ENCODE peak calls at places on chromosomes 4 and X, in six cellular contexts. One of them, this sample, is unnamed.
A peak's percentile ranks its signal among the peaks of the same experiment; 100 is the strongest.

GRCh38 chr4:48409203-48409602 is 67.9 kb downstream of the SLAIN2 start:
- DNase-seq in CD8-positive, alpha-beta T cell: no peak
- DNase-seq in dorsolateral prefrontal cortex: no peak
- DNase-seq in SJSA1: no peak
- DNase-seq in cardiac fibroblast: peak; percentile 26
- DNase-seq in neuronal stem cell: no peak
- DNase-seq in this sample: no peak

GRCh38 chrX:24235084-24235710 is 78.7 kb downstream of the SUPT20HL2 start:
- DNase-seq in neuronal stem cell: no peak
- DNase-seq in SJSA1: no peak
- DNase-seq in CD8-positive, alpha-beta T cell: no peak
- DNase-seq in dorsolateral prefrontal cortex: no peak
- DNase-seq in cardiac fibroblast: no peak
- DNase-seq in this sample: no peak

GRCh38 chr4:181018472-181018871 is 1224.7 kb upstream of the TENM3 start:
- DNase-seq in SJSA1: no peak
- DNase-seq in neuronal stem cell: no peak
- DNase-seq in dorsolateral prefrontal cortex: no peak
- DNase-seq in CD8-positive, alpha-beta T cell: no peak
- DNase-seq in cardiac fibroblast: no peak
- DNase-seq in this sample: no peak

GRCh38 chr4:156946508-156947197 is 24.9 kb downstream of the PDGFC start:
- DNase-seq in SJSA1: peak; percentile 88
- DNase-seq in neuronal stem cell: no peak
- DNase-seq in dorsolateral prefrontal cortex: no peak
- DNase-seq in cardiac fibroblast: peak; percentile 99
- DNase-seq in CD8-positive, alpha-beta T cell: no peak
- DNase-seq in this sample: no peak

GRCh38 chrX:56974408-56974807 is 20.9 kb downstream of the SPIN3 start:
- DNase-seq in dorsolateral prefrontal cortex: no peak
- DNase-seq in cardiac fibroblast: no peak
- DNase-seq in neuronal stem cell: no peak
- DNase-seq in CD8-positive, alpha-beta T cell: no peak
- DNase-seq in SJSA1: no peak
- DNase-seq in this sample: no peak

GRCh38 chr4:108135549-108136209 is 33.1 kb downstream of the LEF1 start:
- DNase-seq in cardiac fibroblast: no peak
- DNase-seq in dorsolateral prefrontal cortex: no peak
- DNase-seq in neuronal stem cell: peak; percentile 61
- DNase-seq in CD8-positive, alpha-beta T cell: no peak
- DNase-seq in SJSA1: no peak
- DNase-seq in this sample: peak; percentile 54

GRCh38 chr4:139562839-139563238 is 6.8 kb upstream of the SETD7 start:
- DNase-seq in SJSA1: no peak
- DNase-seq in cardiac fibroblast: no peak
- DNase-seq in CD8-positive, alpha-beta T cell: no peak
- DNase-seq in neuronal stem cell: no peak
- DNase-seq in dorsolateral prefrontal cortex: no peak
- DNase-seq in this sample: no peak

GRCh38 chr4:27368781-27369180 is 508.1 kb downstream of the STIM2 start:
- DNase-seq in SJSA1: no peak
- DNase-seq in neuronal stem cell: no peak
- DNase-seq in dorsolateral prefrontal cortex: no peak
- DNase-seq in CD8-positive, alpha-beta T cell: no peak
- DNase-seq in cardiac fibroblast: no peak
- DNase-seq in this sample: no peak

GRCh38 chr4:99885063-99885664 is 9.1 kb downstream of the LAMTOR3 start:
- DNase-seq in dorsolateral prefrontal cortex: no peak
- DNase-seq in CD8-positive, alpha-beta T cell: no peak
- DNase-seq in cardiac fibroblast: peak; percentile 54
- DNase-seq in SJSA1: no peak
- DNase-seq in neuronal stem cell: no peak
- DNase-seq in this sample: peak; percentile 61

GRCh38 chr4:88690355-88690754 is 7.3 kb downstream of the NAP1L5 start:
- DNase-seq in dorsolateral prefrontal cortex: no peak
- DNase-seq in neuronal stem cell: no peak
- DNase-seq in CD8-positive, alpha-beta T cell: no peak
- DNase-seq in cardiac fibroblast: peak; percentile 80
- DNase-seq in SJSA1: no peak
- DNase-seq in this sample: no peak

GRCh38 chrX:46318551-46318950 is 226.7 kb downstream of the ZNF674 start:
- DNase-seq in cardiac fibroblast: no peak
- DNase-seq in SJSA1: no peak
- DNase-seq in neuronal stem cell: no peak
- DNase-seq in dorsolateral prefrontal cortex: no peak
- DNase-seq in CD8-positive, alpha-beta T cell: no peak
- DNase-seq in this sample: no peak

GRCh38 chr4:55087016-55087929 is 38.1 kb downstream of the KDR start:
- DNase-seq in CD8-positive, alpha-beta T cell: no peak
- DNase-seq in dorsolateral prefrontal cortex: no peak
- DNase-seq in cardiac fibroblast: no peak
- DNase-seq in neuronal stem cell: no peak
- DNase-seq in SJSA1: no peak
- DNase-seq in this sample: no peak

GRCh38 chr4:44016582-44017421 is 431.8 kb downstream of the KCTD8 start:
- DNase-seq in neuronal stem cell: no peak
- DNase-seq in SJSA1: no peak
- DNase-seq in dorsolateral prefrontal cortex: no peak
- DNase-seq in cardiac fibroblast: no peak
- DNase-seq in CD8-positive, alpha-beta T cell: no peak
- DNase-seq in this sample: no peak

GRCh38 chr4:90027565-90027964 is 99.6 kb upstream of the CCSER1 start:
- DNase-seq in dorsolateral prefrontal cortex: no peak
- DNase-seq in SJSA1: no peak
- DNase-seq in cardiac fibroblast: no peak
- DNase-seq in CD8-positive, alpha-beta T cell: no peak
- DNase-seq in neuronal stem cell: no peak
- DNase-seq in this sample: no peak

GRCh38 chr4:16916719-16917337 is 18.4 kb upstream of the LDB2 start:
- DNase-seq in CD8-positive, alpha-beta T cell: peak; percentile 55
- DNase-seq in SJSA1: peak; percentile 77
- DNase-seq in dorsolateral prefrontal cortex: no peak
- DNase-seq in cardiac fibroblast: peak; percentile 73
- DNase-seq in neuronal stem cell: no peak
- DNase-seq in this sample: peak; percentile 38

GRCh38 chr4:7172946-7173345 is 19.4 kb upstream of the SORCS2 start:
- DNase-seq in SJSA1: no peak
- DNase-seq in neuronal stem cell: no peak
- DNase-seq in CD8-positive, alpha-beta T cell: no peak
- DNase-seq in cardiac fibroblast: no peak
- DNase-seq in dorsolateral prefrontal cortex: no peak
- DNase-seq in this sample: no peak

GRCh38 chrX:129781134-129782014 is 1.6 kb downstream of the SASH3 start:
- DNase-seq in SJSA1: no peak
- DNase-seq in CD8-positive, alpha-beta T cell: peak; percentile 70
- DNase-seq in neuronal stem cell: no peak
- DNase-seq in cardiac fibroblast: no peak
- DNase-seq in dorsolateral prefrontal cortex: no peak
- DNase-seq in this sample: peak; percentile 78
- H3K4me3 ChIP-seq in SJSA1: no peak overlapping the region
- H3K4me3 ChIP-seq in CD8-positive, alpha-beta T cell: peak overlapping the region; percentile 97
- H3K4me3 ChIP-seq in neuronal stem cell: no peak overlapping the region
- H3K4me3 ChIP-seq in cardiac fibroblast: no peak overlapping the region
- H3K4me3 ChIP-seq in dorsolateral prefrontal cortex: no peak overlapping the region
- H3K4me3 ChIP-seq in this sample: peak overlapping the region; percentile 95

GRCh38 chrX:49122499-49122898 is 1.0 kb downstream of the GPKOW start:
- DNase-seq in cardiac fibroblast: no peak
- DNase-seq in neuronal stem cell: no peak
- DNase-seq in dorsolateral prefrontal cortex: no peak
- DNase-seq in SJSA1: no peak
- DNase-seq in CD8-positive, alpha-beta T cell: no peak
- DNase-seq in this sample: no peak
- H3K4me3 ChIP-seq in cardiac fibroblast: peak overlapping the region; percentile 75
- H3K4me3 ChIP-seq in neuronal stem cell: no peak overlapping the region
- H3K4me3 ChIP-seq in dorsolateral prefrontal cortex: peak overlapping the region; percentile 72
- H3K4me3 ChIP-seq in SJSA1: peak overlapping the region; percentile 71
- H3K4me3 ChIP-seq in CD8-positive, alpha-beta T cell: no peak overlapping the region
- H3K4me3 ChIP-seq in this sample: peak overlapping the region; percentile 90

DNA sequence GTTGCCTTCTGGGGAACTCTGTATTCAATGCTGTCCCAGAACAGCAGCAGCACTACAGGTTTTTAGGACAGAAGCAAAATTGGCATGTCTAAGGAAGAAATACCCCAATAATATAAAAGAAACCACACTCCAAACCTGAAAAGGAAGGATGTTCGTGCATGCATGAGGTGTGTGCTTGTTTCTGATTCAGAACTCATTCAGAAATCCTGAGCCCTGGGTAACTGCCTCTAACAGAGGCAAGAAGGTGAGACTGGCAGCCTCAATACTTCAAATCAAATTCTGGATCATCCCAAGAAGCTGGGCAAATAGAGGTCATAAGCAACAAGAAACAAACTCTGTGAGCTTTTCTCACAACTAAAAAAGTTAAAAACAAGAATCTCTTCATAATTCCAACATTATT is 2.7 kb downstream of the CXCL1 start:
- DNase-seq in CD8-positive, alpha-beta T cell: no peak
- DNase-seq in dorsolateral prefrontal cortex: no peak
- DNase-seq in cardiac fibroblast: peak; percentile 91
- DNase-seq in SJSA1: no peak
- DNase-seq in neuronal stem cell: no peak
- DNase-seq in this sample: no peak
- H3K4me3 ChIP-seq in CD8-positive, alpha-beta T cell: no peak overlapping the region
- H3K4me3 ChIP-seq in dorsolateral prefrontal cortex: no peak overlapping the region
- H3K4me3 ChIP-seq in cardiac fibroblast: peak overlapping the region; percentile 71
- H3K4me3 ChIP-seq in SJSA1: no peak overlapping the region
- H3K4me3 ChIP-seq in neuronal stem cell: no peak overlapping the region
- H3K4me3 ChIP-seq in this sample: no peak overlapping the region

DNA sequence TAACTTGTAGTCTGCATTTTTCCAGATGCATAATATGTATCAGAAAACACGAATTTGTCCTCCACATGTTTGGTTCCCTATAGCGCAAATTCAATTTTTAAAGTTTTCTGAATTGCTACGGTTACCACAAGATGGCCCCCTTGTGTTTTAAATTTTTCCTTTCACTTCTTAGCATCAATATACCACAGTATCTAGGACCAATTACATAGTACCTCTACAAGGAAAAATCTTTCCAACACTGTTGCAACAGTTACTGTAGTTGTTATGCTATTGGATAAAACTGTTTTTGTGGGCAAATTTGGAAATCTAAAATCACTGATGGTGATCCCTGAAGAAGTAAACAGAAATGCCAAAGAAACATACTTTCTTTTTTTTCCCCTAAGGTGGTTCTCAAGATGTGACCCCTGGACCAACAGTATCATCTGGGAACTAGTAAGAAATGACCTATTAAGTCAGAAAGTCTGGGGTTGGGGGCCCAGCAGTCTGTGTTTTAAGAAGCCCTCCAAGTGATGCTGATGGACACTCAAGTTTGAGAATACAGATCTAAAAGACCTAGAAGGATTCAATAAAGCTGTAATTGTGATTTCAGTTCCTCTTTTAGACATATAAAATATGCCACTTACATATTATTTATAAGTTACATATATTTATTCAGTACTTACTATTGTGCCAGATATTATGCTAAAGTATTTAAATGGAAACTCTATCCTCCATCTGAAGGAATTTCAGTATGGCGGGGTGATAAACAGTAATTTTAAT is 3.1 kb downstream of the ZGRF1 start:
- DNase-seq in CD8-positive, alpha-beta T cell: no peak
- DNase-seq in dorsolateral prefrontal cortex: no peak
- DNase-seq in neuronal stem cell: no peak
- DNase-seq in cardiac fibroblast: peak; percentile 65
- DNase-seq in SJSA1: no peak
- DNase-seq in this sample: peak; percentile 53
- H3K4me3 ChIP-seq in CD8-positive, alpha-beta T cell: no peak overlapping the region
- H3K4me3 ChIP-seq in dorsolateral prefrontal cortex: no peak overlapping the region
- H3K4me3 ChIP-seq in neuronal stem cell: no peak overlapping the region
- H3K4me3 ChIP-seq in cardiac fibroblast: no peak overlapping the region
- H3K4me3 ChIP-seq in SJSA1: no peak overlapping the region
- H3K4me3 ChIP-seq in this sample: peak overlapping the region; percentile 64

GRCh38 chr4:11152684-11153083 is 276.0 kb downstream of the HS3ST1 start:
- DNase-seq in dorsolateral prefrontal cortex: no peak
- DNase-seq in SJSA1: no peak
- DNase-seq in neuronal stem cell: no peak
- DNase-seq in cardiac fibroblast: no peak
- DNase-seq in CD8-positive, alpha-beta T cell: no peak
- DNase-seq in this sample: no peak

GRCh38 chr4:11151500-11151899 is 277.2 kb downstream of the HS3ST1 start:
- DNase-seq in CD8-positive, alpha-beta T cell: no peak
- DNase-seq in cardiac fibroblast: no peak
- DNase-seq in neuronal stem cell: no peak
- DNase-seq in SJSA1: no peak
- DNase-seq in dorsolateral prefrontal cortex: no peak
- DNase-seq in this sample: no peak

DNA sequence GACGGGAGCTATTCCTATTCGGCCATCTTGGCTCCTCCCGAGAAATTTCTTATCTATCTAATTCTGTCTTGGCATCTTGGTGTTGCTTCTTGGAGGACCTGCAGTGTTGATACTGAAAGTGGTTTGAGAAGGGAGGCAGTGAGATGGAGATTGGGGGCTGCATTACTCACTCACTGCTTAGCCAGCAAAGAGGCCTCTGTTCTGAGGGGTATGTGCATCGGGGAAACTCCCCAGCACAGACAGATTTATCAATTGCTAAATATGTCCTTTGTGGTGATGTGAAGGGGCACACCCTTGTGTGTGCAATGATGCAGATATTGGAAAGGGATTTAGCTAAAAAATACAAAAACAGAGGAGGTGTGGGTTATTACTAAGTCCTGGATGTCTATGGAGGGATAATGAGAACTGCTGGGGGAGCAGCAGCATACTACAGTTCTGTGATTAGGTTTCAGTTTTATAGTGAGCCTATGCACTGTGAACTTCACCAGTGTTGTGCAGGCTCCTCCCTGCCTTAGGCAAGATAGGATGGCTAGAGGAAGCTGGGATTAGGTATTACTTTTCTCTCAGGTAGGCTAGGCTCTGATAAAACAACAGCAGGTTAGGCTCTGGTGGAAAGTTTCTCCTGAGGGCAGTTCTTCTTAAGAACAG is 279.0 kb downstream of the HS3ST1 start:
- DNase-seq in neuronal stem cell: no peak
- DNase-seq in CD8-positive, alpha-beta T cell: no peak
- DNase-seq in SJSA1: no peak
- DNase-seq in dorsolateral prefrontal cortex: no peak
- DNase-seq in cardiac fibroblast: no peak
- DNase-seq in this sample: no peak
- H3K4me3 ChIP-seq in neuronal stem cell: no peak overlapping the region
- H3K4me3 ChIP-seq in CD8-positive, alpha-beta T cell: no peak overlapping the region
- H3K4me3 ChIP-seq in SJSA1: no peak overlapping the region
- H3K4me3 ChIP-seq in dorsolateral prefrontal cortex: no peak overlapping the region
- H3K4me3 ChIP-seq in cardiac fibroblast: no peak overlapping the region
- H3K4me3 ChIP-seq in this sample: no peak overlapping the region

GRCh38 chrX:139929876-139930275 is 3.0 kb downstream of the ATP11C start:
- DNase-seq in cardiac fibroblast: no peak
- DNase-seq in neuronal stem cell: no peak
- DNase-seq in dorsolateral prefrontal cortex: no peak
- DNase-seq in CD8-positive, alpha-beta T cell: no peak
- DNase-seq in SJSA1: no peak
- DNase-seq in this sample: no peak
- H3K4me3 ChIP-seq in cardiac fibroblast: no peak overlapping the region
- H3K4me3 ChIP-seq in neuronal stem cell: no peak overlapping the region
- H3K4me3 ChIP-seq in dorsolateral prefrontal cortex: no peak overlapping the region
- H3K4me3 ChIP-seq in CD8-positive, alpha-beta T cell: no peak overlapping the region
- H3K4me3 ChIP-seq in SJSA1: no peak overlapping the region
- H3K4me3 ChIP-seq in this sample: no peak overlapping the region

GRCh38 chrX:152259150-152259549 is 120.8 kb upstream of the MAGEA10 start:
- DNase-seq in SJSA1: no peak
- DNase-seq in cardiac fibroblast: no peak
- DNase-seq in CD8-positive, alpha-beta T cell: no peak
- DNase-seq in neuronal stem cell: no peak
- DNase-seq in dorsolateral prefrontal cortex: no peak
- DNase-seq in this sample: no peak
- H3K4me3 ChIP-seq in SJSA1: no peak overlapping the region
- H3K4me3 ChIP-seq in cardiac fibroblast: no peak overlapping the region
- H3K4me3 ChIP-seq in CD8-positive, alpha-beta T cell: no peak overlapping the region
- H3K4me3 ChIP-seq in neuronal stem cell: no peak overlapping the region
- H3K4me3 ChIP-seq in dorsolateral prefrontal cortex: no peak overlapping the region
- H3K4me3 ChIP-seq in this sample: no peak overlapping the region